ENCODE peak calls at places on chromosomes 13 and 19, in eight cellular contexts. L, U, D, W, R, V, N and Z are unnamed samples.

GRCh38 chr13:77523834-77524728 is 11.4 kb upstream of the SCEL start:
- DNase-seq in L (no peak), N (no peak), V (no peak), U (no peak), R (no peak), W (no peak), D (no peak), Z (no peak)

GRCh38 chr19:12778020-12778904 is 2.9 kb upstream of the HOOK2 start:
- DNase-seq in L (peak), U (peak), N (no peak), R (peak), W (no peak), V (no peak), D (no peak), Z (peak)

GRCh38 chr19:11931051-11931450 is 6.1 kb downstream of the ZNF700 start:
- DNase-seq in U (no peak), L (no peak), W (no peak), N (no peak), R (no peak), D (no peak), V (no peak), Z (no peak)

GRCh38 chr13:99357149-99357596 is 50.0 kb upstream of the GPR183 start:
- DNase-seq in R (no peak), W (no peak), V (peak), D (no peak), L (no peak), N (no peak), U (no peak), Z (peak)

GRCh38 chr13:97205971-97206370 is 16.2 kb upstream of the MBNL2 start:
- DNase-seq in U (no peak), N (no peak), L (no peak), D (no peak), R (no peak), V (no peak), W (no peak), Z (no peak)

GRCh38 chr13:67772807-67773453 is 542.8 kb upstream of the PCDH9 start:
- DNase-seq in R (no peak), W (no peak), U (no peak), N (no peak), L (no peak), D (no peak), V (no peak), Z (no peak)

GRCh38 chr19:48724796-48725753 is 5.5 kb upstream of the MAMSTR start:
- DNase-seq in L (peak), R (peak), W (no peak), N (no peak), V (peak), U (no peak), D (peak), Z (no peak)

GRCh38 chr13:70107125-70107497 is 515 bp upstream of the ATXN8OS start:
- DNase-seq in U (no peak), R (no peak), W (no peak), N (no peak), V (no peak), D (no peak), L (no peak), Z (no peak)

GRCh38 chr19:31372245-31372781 is 23.1 kb upstream of the TSHZ3 start:
- DNase-seq in D (no peak), R (no peak), N (no peak), U (no peak), V (no peak), L (no peak), W (no peak), Z (no peak)

GRCh38 chr19:21020298-21021227 is at the start of gene ZNF430:
- DNase-seq in L (peak), N (peak), R (peak), U (peak), V (peak), D (peak), W (peak), Z (peak)

GRCh38 chr19:17145546-17146497 is 69.3 kb upstream of the USE1 start:
- DNase-seq in N (no peak), L (no peak), R (no peak), V (no peak), W (no peak), U (no peak), D (no peak), Z (no peak)

GRCh38 chr13:23378009-23378632 is 55.4 kb downstream of the SACS start:
- DNase-seq in L (no peak), W (no peak), D (peak), V (peak), N (no peak), U (no peak), R (peak), Z (peak)

GRCh38 chr19:2154587-2155075 is 3.3 kb upstream of the AP3D1 start:
- DNase-seq in W (no peak), D (no peak), V (no peak), U (no peak), R (no peak), L (no peak), N (no peak), Z (no peak)